ENCODE peak calls at places on chromosomes 5 and 9, in six cellular contexts. E, M, X, D, P and Q are unnamed samples.

GRCh38 chr9:87479801-87480201 is 17.9 kb upstream of the DAPK1 start:
- DNase-seq in E (peak), M (no peak), X (peak), D (peak), P (peak), Q (no peak)

GRCh38 chr5:41748631-41749030 is 121.6 kb downstream of the OXCT1 start:
- DNase-seq in E (no peak), M (no peak), X (no peak), D (no peak), P (peak), Q (no peak)

GRCh38 chr5:86070719-86071118 is 547.0 kb upstream of the COX7C start:
- DNase-seq in E (no peak), M (no peak), X (no peak), D (no peak), P (no peak), Q (no peak)

GRCh38 chr5:39578887-39579497 is 154.2 kb upstream of the DAB2 start:
- DNase-seq in E (no peak), M (no peak), X (no peak), D (no peak), P (no peak), Q (peak)

GRCh38 chr9:122265265-122265900 is 701 bp downstream of the MRRF start:
- DNase-seq in E (no peak), M (peak), X (peak), D (no peak), P (no peak), Q (peak)

GRCh38 chr9:123597926-123598556 is 242.0 kb downstream of the CRB2 start:
- DNase-seq in E (no peak), M (no peak), X (no peak), D (no peak), P (no peak), Q (no peak)

GRCh38 chr9:2427016-2427891 is 194.3 kb upstream of the VLDLR start:
- DNase-seq in E (peak), M (no peak), X (no peak), D (no peak), P (no peak), Q (no peak)

GRCh38 chr5:116702776-116703175 is 128.2 kb upstream of the SEMA6A start:
- DNase-seq in E (no peak), M (no peak), X (no peak), D (no peak), P (no peak), Q (no peak)

GRCh38 chr9:72203205-72203803 is 54.1 kb downstream of the GDA start:
- DNase-seq in E (no peak), M (peak), X (peak), D (no peak), P (no peak), Q (no peak)

GRCh38 chr9:136326061-136326776 is 1.1 kb upstream of the GPSM1 start:
- DNase-seq in E (no peak), M (peak), X (no peak), D (no peak), P (no peak), Q (no peak)

GRCh38 chr9:104494808-104495207 is 9.3 kb upstream of the OR13F1 start:
- DNase-seq in E (no peak), M (peak), X (no peak), D (no peak), P (no peak), Q (no peak)

GRCh38 chr9:126395439-126396212 is 69.0 kb downstream of the MVB12B start:
- DNase-seq in E (no peak), M (no peak), X (no peak), D (no peak), P (no peak), Q (no peak)

GRCh38 chr5:147240266-147240985 is 5.6 kb downstream of the STK32A start:
- DNase-seq in E (no peak), M (peak), X (no peak), D (no peak), P (no peak), Q (no peak)